ENCODE peak calls at places on chromosomes 1 and 21, in seven cellular contexts. Y is GM23338, C is HCT116, L is SK-N-SH, B is transverse colon, O is sigmoid colon, R is suprapubic skin. N is an unnamed sample.

GRCh38 chr1:94873520-94874351 is 53.2 kb downstream of the CNN3 start:
- DNase-seq in Y (no peak), C (no peak), L (no peak), B (no peak), O (no peak), R (no peak), N (no peak)

GRCh38 chr1:89794406-89794805 is 26.4 kb upstream of the LRRC8D start:
- DNase-seq in Y (peak), C (no peak), L (no peak), B (no peak), O (no peak), R (no peak), N (no peak)

GRCh38 chr1:2283991-2284895 is 56.1 kb downstream of the SKI start:
- DNase-seq in Y (no peak), C (no peak), L (no peak), B (no peak), O (no peak), R (no peak), N (no peak)

GRCh38 chr21:46229133-46229922 is 754 bp upstream of the LSS start:
- DNase-seq in Y (peak), C (no peak), L (peak), B (no peak), O (peak), R (peak), N (no peak)

GRCh38 chr1:41902125-41902524 is 16.6 kb downstream of the HIVEP3 start:
- DNase-seq in Y (peak), C (no peak), L (no peak), B (no peak), O (no peak), R (no peak), N (no peak)

GRCh38 chr21:43892334-43892733 is 27.3 kb downstream of the AGPAT3 start:
- DNase-seq in Y (no peak), C (no peak), L (no peak), B (no peak), O (no peak), R (no peak), N (no peak)

GRCh38 chr21:45329261-45330074 is 41.8 kb upstream of the POFUT2 start:
- DNase-seq in Y (no peak), C (no peak), L (no peak), B (no peak), O (peak), R (peak), N (no peak)

GRCh38 chr21:42313501-42313969 is 1.7 kb downstream of the TFF3 start:
- DNase-seq in Y (peak), C (no peak), L (no peak), B (peak), O (no peak), R (no peak), N (no peak)

GRCh38 chr1:151993084-151993733 is 450 bp downstream of the S100A10 start:
- DNase-seq in Y (peak), C (no peak), L (no peak), B (peak), O (peak), R (peak), N (no peak)

DNA sequence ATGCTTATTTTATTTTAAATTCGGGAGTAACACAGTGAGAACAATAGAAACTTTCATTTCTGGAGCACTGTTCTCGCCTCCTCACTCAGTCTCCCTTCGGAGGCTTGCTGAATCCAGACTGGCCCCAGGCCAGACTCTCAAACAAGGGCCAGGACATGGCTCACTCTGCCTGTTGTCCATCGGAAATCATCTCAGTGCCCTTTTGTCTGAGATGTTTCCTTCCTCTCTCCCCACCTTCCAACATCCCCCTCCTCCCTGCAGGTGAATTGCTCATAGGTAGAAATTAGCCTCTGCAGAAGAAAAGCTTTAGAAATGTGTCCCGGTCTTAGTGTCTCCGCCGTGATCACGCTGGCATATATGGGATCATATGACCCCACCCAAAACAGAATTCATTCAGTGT is 55.2 kb downstream of the ERG start:
- DNase-seq in Y (no peak), C (no peak), L (no peak), B (no peak), O (no peak), R (no peak), N (no peak)
- TF ChIP-seq POLR2AphosphoS5 in Y (no peak), C (no peak), L (no peak), B (no peak), O (no peak), R (no peak), N (no peak)

DNA sequence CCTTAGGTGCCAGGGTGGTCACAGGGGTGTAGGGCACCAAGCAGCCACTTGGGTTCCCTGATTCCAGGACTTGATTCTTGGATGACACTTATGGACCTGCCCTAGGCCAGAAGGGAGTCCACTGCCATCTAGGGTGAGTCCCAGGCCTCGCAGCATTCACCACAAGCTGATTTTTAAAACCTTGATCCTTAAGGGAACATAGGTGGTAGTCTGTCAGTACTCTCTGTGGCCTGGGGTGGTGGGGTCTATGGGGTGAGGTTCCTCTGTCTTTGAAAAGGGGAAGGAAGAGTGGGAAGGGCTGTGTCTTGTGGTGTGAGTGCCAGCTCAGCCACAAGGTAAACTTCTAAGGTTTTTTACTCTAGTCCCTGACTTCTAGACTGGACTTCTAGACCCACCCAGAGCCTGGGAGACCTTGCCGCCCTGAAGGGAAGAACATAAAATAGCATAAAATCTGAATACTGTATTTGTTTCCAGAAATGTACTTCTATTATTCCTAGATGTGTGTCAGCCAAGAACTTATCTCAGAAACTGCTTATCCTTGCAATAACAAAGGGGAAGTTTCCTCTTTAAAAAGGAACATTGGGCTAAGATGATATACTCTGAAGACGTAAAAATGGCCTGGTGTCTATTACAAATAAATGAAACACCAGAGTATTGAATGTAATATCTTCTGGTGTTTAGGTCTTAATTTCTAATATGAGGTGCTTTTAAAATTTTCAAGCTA is 757.3 kb downstream of the LTN1 start:
- DNase-seq in Y (peak), C (no peak), L (no peak), B (no peak), O (peak), R (no peak), N (no peak)
- TF ChIP-seq CTCF in Y (peak), C (no peak), L (no peak), B (no peak), O (no peak), R (no peak), N (no peak)

GRCh38 chr1:23369335-23370013 is at the start of gene ZNF436:
- DNase-seq in Y (peak), C (no peak), L (peak), B (peak), O (peak), R (peak), N (no peak)
- TF ChIP-seq POLR2AphosphoS5 in Y (no peak), C (no peak), L (peak), B (peak), O (peak), R (no peak), N (peak)

GRCh38 chr21:36122977-36123376 is 11.9 kb upstream of the CBR3 start:
- DNase-seq in Y (no peak), C (no peak), L (no peak), B (no peak), O (no peak), R (no peak), N (no peak)
- TF ChIP-seq CTCF in Y (peak), C (peak), L (peak), B (peak), O (peak), R (peak), N (peak)

DNA sequence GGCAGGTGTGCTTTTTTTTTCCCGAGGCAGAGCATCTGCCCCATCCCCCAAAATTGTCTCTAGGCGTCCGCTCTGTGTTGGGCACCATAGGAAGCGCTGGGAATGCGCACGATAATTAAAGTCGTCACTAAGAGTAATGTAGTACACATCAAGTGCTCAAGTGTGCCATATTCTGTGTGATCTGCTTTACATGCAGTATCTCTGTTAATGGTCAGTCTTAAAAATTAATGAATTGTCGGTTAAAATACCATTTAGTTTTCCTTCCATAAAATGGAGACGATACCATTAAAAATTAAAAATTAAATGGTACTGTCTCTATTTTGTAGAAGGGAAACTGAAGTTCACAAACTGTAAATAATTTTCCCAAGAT is 544 bp upstream of the CCT8 start:
- DNase-seq in Y (no peak), C (no peak), L (no peak), B (no peak), O (no peak), R (no peak), N (no peak)
- TF ChIP-seq POLR2AphosphoS5 in Y (no peak), C (no peak), L (no peak), B (no peak), O (no peak), R (no peak), N (no peak)

GRCh38 chr1:59705849-59706599 is 108.7 kb upstream of the HOOK1 start:
- DNase-seq in Y (no peak), C (no peak), L (no peak), B (no peak), O (no peak), R (no peak), N (no peak)
- TF ChIP-seq CTCF in Y (no peak), C (no peak), L (no peak), B (no peak), O (no peak), R (no peak), N (no peak)

DNA sequence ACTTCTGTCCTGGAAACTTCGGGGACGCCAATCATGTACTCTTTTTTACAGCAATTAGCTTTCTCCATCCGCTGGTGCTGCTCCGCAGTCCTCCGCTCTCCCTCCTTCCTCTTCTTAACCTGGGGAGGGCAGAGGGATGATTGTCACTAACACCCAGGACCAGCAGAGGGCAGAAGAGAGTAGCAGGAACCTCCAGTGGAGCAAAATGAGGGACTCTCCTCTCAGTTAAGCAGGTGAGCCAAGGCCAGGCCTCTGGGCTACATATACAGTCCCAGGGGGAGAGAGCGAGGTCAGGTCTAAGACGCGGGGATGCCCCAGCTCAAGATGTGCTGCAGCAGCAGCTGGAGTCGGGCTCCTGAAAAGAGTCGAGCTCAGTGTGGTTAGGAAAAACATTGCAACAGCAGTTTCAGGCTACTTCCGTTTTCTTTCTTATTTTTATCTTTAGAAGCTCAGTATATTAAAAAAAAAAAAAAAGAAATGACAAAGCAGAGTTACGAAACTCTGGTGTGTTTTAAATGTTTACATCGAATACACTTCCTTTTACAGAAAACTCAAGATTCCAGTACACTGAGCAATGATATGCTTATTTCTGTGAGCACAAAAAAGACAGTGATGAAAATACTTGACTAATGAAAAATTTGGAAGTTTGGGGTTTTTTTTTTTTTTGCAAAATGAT is 25.7 kb upstream of the NLRP3 start:
- DNase-seq in Y (peak), C (peak), L (peak), B (peak), O (peak), R (peak), N (peak)
- TF ChIP-seq POLR2AphosphoS5 in Y (no peak), C (no peak), L (no peak), B (no peak), O (no peak), R (no peak), N (no peak)

N was measured in Panc1.